ENCODE peak calls at places on chromosomes 4 and X, in ten cellular contexts. One of them, this sample, is unnamed.

GRCh38 chrX:24629701-24630100 is 17.4 kb downstream of the PCYT1B start:
- DNase-seq in psoas muscle: no peak
- DNase-seq in OCI-LY7: no peak
- DNase-seq in suprapubic skin: no peak
- DNase-seq in natural killer cell: no peak
- DNase-seq in stomach: no peak
- DNase-seq in GM20000: no peak
- DNase-seq in fibroblast of lung: no peak
- DNase-seq in mesothelial cell of epicardium: no peak
- DNase-seq in ovary: no peak
- DNase-seq in this sample: no peak

GRCh38 chr4:156838761-156839160 is 132.8 kb downstream of the PDGFC start:
- DNase-seq in psoas muscle: no peak
- DNase-seq in OCI-LY7: no peak
- DNase-seq in suprapubic skin: no peak
- DNase-seq in natural killer cell: no peak
- DNase-seq in stomach: no peak
- DNase-seq in GM20000: no peak
- DNase-seq in fibroblast of lung: peak
- DNase-seq in mesothelial cell of epicardium: no peak
- DNase-seq in ovary: no peak
- DNase-seq in this sample: no peak

GRCh38 chrX:74613350-74614192 is 853 bp downstream of the RLIM start:
- DNase-seq in psoas muscle: no peak
- DNase-seq in OCI-LY7: peak
- DNase-seq in suprapubic skin: no peak
- DNase-seq in natural killer cell: no peak
- DNase-seq in stomach: peak
- DNase-seq in GM20000: no peak
- DNase-seq in fibroblast of lung: peak
- DNase-seq in mesothelial cell of epicardium: no peak
- DNase-seq in ovary: no peak
- DNase-seq in this sample: no peak

GRCh38 chr4:106289737-106290136 is 26.3 kb downstream of the TBCK start:
- DNase-seq in psoas muscle: no peak
- DNase-seq in OCI-LY7: no peak
- DNase-seq in suprapubic skin: no peak
- DNase-seq in natural killer cell: no peak
- DNase-seq in stomach: no peak
- DNase-seq in GM20000: no peak
- DNase-seq in fibroblast of lung: peak
- DNase-seq in mesothelial cell of epicardium: no peak
- DNase-seq in ovary: no peak
- DNase-seq in this sample: no peak

GRCh38 chr4:40334591-40335507 is at the start of gene CHRNA9:
- DNase-seq in psoas muscle: no peak
- DNase-seq in OCI-LY7: no peak
- DNase-seq in suprapubic skin: no peak
- DNase-seq in natural killer cell: no peak
- DNase-seq in stomach: no peak
- DNase-seq in GM20000: no peak
- DNase-seq in fibroblast of lung: no peak
- DNase-seq in mesothelial cell of epicardium: no peak
- DNase-seq in ovary: no peak
- DNase-seq in this sample: no peak

GRCh38 chrX:15043538-15043937 is 170.3 kb downstream of the MOSPD2 start:
- DNase-seq in psoas muscle: no peak
- DNase-seq in OCI-LY7: no peak
- DNase-seq in suprapubic skin: no peak
- DNase-seq in natural killer cell: no peak
- DNase-seq in stomach: no peak
- DNase-seq in GM20000: peak
- DNase-seq in fibroblast of lung: no peak
- DNase-seq in mesothelial cell of epicardium: no peak
- DNase-seq in ovary: no peak
- DNase-seq in this sample: peak

GRCh38 chr4:105472871-105473339 is 957 bp downstream of the PPA2 start:
- DNase-seq in psoas muscle: no peak
- DNase-seq in OCI-LY7: no peak
- DNase-seq in suprapubic skin: no peak
- DNase-seq in natural killer cell: no peak
- DNase-seq in stomach: no peak
- DNase-seq in GM20000: no peak
- DNase-seq in fibroblast of lung: peak
- DNase-seq in mesothelial cell of epicardium: peak
- DNase-seq in ovary: no peak
- DNase-seq in this sample: no peak

GRCh38 chrX:135931644-135932487 is 38.4 kb downstream of the SAGE1 start:
- DNase-seq in psoas muscle: peak
- DNase-seq in OCI-LY7: peak
- DNase-seq in suprapubic skin: no peak
- DNase-seq in natural killer cell: no peak
- DNase-seq in stomach: peak
- DNase-seq in GM20000: peak
- DNase-seq in fibroblast of lung: peak
- DNase-seq in mesothelial cell of epicardium: peak
- DNase-seq in ovary: no peak
- DNase-seq in this sample: peak

GRCh38 chr4:58551676-58552075 is 1441.5 kb upstream of the IGFBP7 start:
- DNase-seq in psoas muscle: no peak
- DNase-seq in OCI-LY7: no peak
- DNase-seq in suprapubic skin: no peak
- DNase-seq in natural killer cell: no peak
- DNase-seq in stomach: no peak
- DNase-seq in GM20000: no peak
- DNase-seq in fibroblast of lung: no peak
- DNase-seq in mesothelial cell of epicardium: no peak
- DNase-seq in ovary: no peak
- DNase-seq in this sample: no peak

GRCh38 chr4:1797861-1798529 is 4.9 kb downstream of the FGFR3 start:
- DNase-seq in psoas muscle: no peak
- DNase-seq in OCI-LY7: no peak
- DNase-seq in suprapubic skin: no peak
- DNase-seq in natural killer cell: no peak
- DNase-seq in stomach: no peak
- DNase-seq in GM20000: no peak
- DNase-seq in fibroblast of lung: no peak
- DNase-seq in mesothelial cell of epicardium: no peak
- DNase-seq in ovary: no peak
- DNase-seq in this sample: no peak

GRCh38 chr4:55931833-55932232 is 16.9 kb upstream of the CEP135 start:
- DNase-seq in psoas muscle: no peak
- DNase-seq in OCI-LY7: no peak
- DNase-seq in suprapubic skin: no peak
- DNase-seq in natural killer cell: no peak
- DNase-seq in stomach: no peak
- DNase-seq in GM20000: no peak
- DNase-seq in fibroblast of lung: no peak
- DNase-seq in mesothelial cell of epicardium: no peak
- DNase-seq in ovary: no peak
- DNase-seq in this sample: no peak

GRCh38 chrX:110396777-110397176 is 38.1 kb downstream of the RTL9 start:
- DNase-seq in psoas muscle: no peak
- DNase-seq in OCI-LY7: no peak
- DNase-seq in suprapubic skin: no peak
- DNase-seq in natural killer cell: no peak
- DNase-seq in stomach: no peak
- DNase-seq in GM20000: no peak
- DNase-seq in fibroblast of lung: no peak
- DNase-seq in mesothelial cell of epicardium: no peak
- DNase-seq in ovary: no peak
- DNase-seq in this sample: no peak

GRCh38 chr4:159107203-159107921 is 4.5 kb downstream of the RAPGEF2 start:
- DNase-seq in psoas muscle: no peak
- DNase-seq in OCI-LY7: no peak
- DNase-seq in suprapubic skin: no peak
- DNase-seq in natural killer cell: no peak
- DNase-seq in stomach: no peak
- DNase-seq in GM20000: peak
- DNase-seq in fibroblast of lung: peak
- DNase-seq in mesothelial cell of epicardium: no peak
- DNase-seq in ovary: no peak
- DNase-seq in this sample: no peak

GRCh38 chrX:38220936-38221386 is 290 bp upstream of the SRPX start:
- DNase-seq in psoas muscle: peak
- DNase-seq in OCI-LY7: no peak
- DNase-seq in suprapubic skin: no peak
- DNase-seq in natural killer cell: no peak
- DNase-seq in stomach: no peak
- DNase-seq in GM20000: no peak
- DNase-seq in fibroblast of lung: peak
- DNase-seq in mesothelial cell of epicardium: no peak
- DNase-seq in ovary: no peak
- DNase-seq in this sample: no peak

DNA sequence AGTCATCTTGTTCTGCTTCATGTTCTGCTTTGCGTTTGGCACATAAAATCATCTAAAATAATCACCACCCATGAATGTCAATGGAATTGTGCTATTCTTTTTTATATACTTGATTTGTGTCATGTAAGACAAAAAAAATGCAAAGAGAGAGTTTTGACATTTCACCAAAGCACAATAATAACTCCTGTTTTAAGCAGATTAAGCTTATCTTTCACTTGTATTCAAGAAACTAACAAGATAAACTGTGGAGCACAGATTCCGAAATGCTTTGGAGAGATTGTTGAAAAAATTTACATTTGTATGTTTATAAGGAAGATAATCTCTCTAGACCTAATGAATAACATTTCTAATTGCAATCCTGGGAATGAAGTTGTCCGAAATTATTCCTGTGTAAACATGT is 225.1 kb upstream of the ANXA10 start:
- DNase-seq in psoas muscle: no peak
- DNase-seq in OCI-LY7: no peak
- DNase-seq in suprapubic skin: no peak
- DNase-seq in natural killer cell: no peak
- DNase-seq in stomach: no peak
- DNase-seq in GM20000: no peak
- DNase-seq in fibroblast of lung: no peak
- DNase-seq in mesothelial cell of epicardium: no peak
- DNase-seq in ovary: no peak
- DNase-seq in this sample: no peak
- TF ChIP-seq CTCF in psoas muscle: no peak
- TF ChIP-seq CTCF in OCI-LY7: no peak
- TF ChIP-seq CTCF in suprapubic skin: no peak
- TF ChIP-seq CTCF in natural killer cell: no peak
- TF ChIP-seq CTCF in stomach: no peak
- TF ChIP-seq CTCF in GM20000: no peak
- TF ChIP-seq CTCF in fibroblast of lung: no peak
- TF ChIP-seq CTCF in mesothelial cell of epicardium: no peak
- TF ChIP-seq CTCF in ovary: no peak
- TF ChIP-seq CTCF in this sample: no peak

DNA sequence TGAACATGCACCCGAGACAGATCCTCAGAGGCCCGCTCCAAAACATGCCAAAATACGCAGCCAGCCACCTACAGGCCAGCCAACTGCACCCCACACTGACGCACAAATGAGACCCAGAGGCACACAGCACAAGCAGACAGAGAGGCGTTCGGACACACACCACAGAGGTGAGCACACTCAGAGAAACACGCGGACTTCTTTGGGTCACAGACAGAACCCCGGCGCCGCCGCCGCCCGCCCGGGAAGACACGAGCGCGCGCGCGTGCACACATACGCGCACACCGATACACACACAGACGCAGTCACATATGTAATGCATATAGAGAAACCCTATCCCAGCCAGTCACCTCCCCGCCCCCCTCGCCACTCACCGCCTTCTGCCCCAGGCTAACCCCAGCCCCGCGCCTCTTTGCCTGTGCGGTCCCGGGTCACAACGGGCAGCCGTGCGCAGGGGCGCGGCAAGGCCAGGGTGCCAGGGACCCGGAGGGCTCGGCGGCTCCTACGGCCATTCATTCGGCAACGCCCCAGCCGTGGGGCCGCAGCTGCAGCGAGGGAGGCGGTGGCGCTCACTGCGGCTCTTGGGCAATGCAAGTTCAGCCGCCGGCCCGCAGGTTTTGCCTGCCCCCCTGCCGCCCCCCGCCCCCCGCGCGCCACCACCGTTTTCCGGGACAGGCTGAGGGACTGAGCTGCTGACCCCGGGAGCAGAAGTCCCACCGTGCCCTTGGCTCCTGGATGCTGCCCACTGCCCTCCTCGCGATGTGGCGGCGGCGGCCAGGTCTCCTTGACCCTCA is 532 bp downstream of the SEPTIN6 start:
- DNase-seq in psoas muscle: peak
- DNase-seq in OCI-LY7: peak
- DNase-seq in suprapubic skin: no peak
- DNase-seq in natural killer cell: peak
- DNase-seq in stomach: peak
- DNase-seq in GM20000: no peak
- DNase-seq in fibroblast of lung: peak
- DNase-seq in mesothelial cell of epicardium: peak
- DNase-seq in ovary: peak
- DNase-seq in this sample: peak
- TF ChIP-seq CTCF in psoas muscle: no peak
- TF ChIP-seq CTCF in OCI-LY7: peak
- TF ChIP-seq CTCF in suprapubic skin: no peak
- TF ChIP-seq CTCF in natural killer cell: no peak
- TF ChIP-seq CTCF in stomach: no peak
- TF ChIP-seq CTCF in GM20000: no peak
- TF ChIP-seq CTCF in fibroblast of lung: peak
- TF ChIP-seq CTCF in mesothelial cell of epicardium: no peak
- TF ChIP-seq CTCF in ovary: no peak
- TF ChIP-seq CTCF in this sample: peak

GRCh38 chr4:139453371-139454110 is 380 bp upstream of the RAB33B start:
- DNase-seq in psoas muscle: peak
- DNase-seq in OCI-LY7: peak
- DNase-seq in suprapubic skin: peak
- DNase-seq in natural killer cell: peak
- DNase-seq in stomach: peak
- DNase-seq in GM20000: peak
- DNase-seq in fibroblast of lung: peak
- DNase-seq in mesothelial cell of epicardium: peak
- DNase-seq in ovary: peak
- DNase-seq in this sample: peak
- TF ChIP-seq CTCF in psoas muscle: peak
- TF ChIP-seq CTCF in OCI-LY7: peak
- TF ChIP-seq CTCF in suprapubic skin: no peak
- TF ChIP-seq CTCF in natural killer cell: no peak
- TF ChIP-seq CTCF in stomach: no peak
- TF ChIP-seq CTCF in GM20000: no peak
- TF ChIP-seq CTCF in fibroblast of lung: no peak
- TF ChIP-seq CTCF in mesothelial cell of epicardium: no peak
- TF ChIP-seq CTCF in ovary: no peak
- TF ChIP-seq CTCF in this sample: peak

GRCh38 chrX:85052207-85052606 is 48.5 kb downstream of the APOOL start:
- DNase-seq in psoas muscle: no peak
- DNase-seq in OCI-LY7: no peak
- DNase-seq in suprapubic skin: no peak
- DNase-seq in natural killer cell: no peak
- DNase-seq in stomach: no peak
- DNase-seq in GM20000: no peak
- DNase-seq in fibroblast of lung: peak
- DNase-seq in mesothelial cell of epicardium: no peak
- DNase-seq in ovary: no peak
- DNase-seq in this sample: no peak

GRCh38 chrX:85051627-85052026 is 48.0 kb downstream of the APOOL start:
- DNase-seq in psoas muscle: no peak
- DNase-seq in OCI-LY7: no peak
- DNase-seq in suprapubic skin: no peak
- DNase-seq in natural killer cell: no peak
- DNase-seq in stomach: no peak
- DNase-seq in GM20000: no peak
- DNase-seq in fibroblast of lung: no peak
- DNase-seq in mesothelial cell of epicardium: no peak
- DNase-seq in ovary: no peak
- DNase-seq in this sample: no peak

GRCh38 chrX:85052636-85053343 is 49.1 kb downstream of the APOOL start:
- DNase-seq in psoas muscle: no peak
- DNase-seq in OCI-LY7: peak
- DNase-seq in suprapubic skin: no peak
- DNase-seq in natural killer cell: no peak
- DNase-seq in stomach: no peak
- DNase-seq in GM20000: no peak
- DNase-seq in fibroblast of lung: peak
- DNase-seq in mesothelial cell of epicardium: no peak
- DNase-seq in ovary: no peak
- DNase-seq in this sample: no peak
- TF ChIP-seq CTCF in psoas muscle: peak
- TF ChIP-seq CTCF in OCI-LY7: peak
- TF ChIP-seq CTCF in suprapubic skin: no peak
- TF ChIP-seq CTCF in natural killer cell: no peak
- TF ChIP-seq CTCF in stomach: no peak
- TF ChIP-seq CTCF in GM20000: no peak
- TF ChIP-seq CTCF in fibroblast of lung: peak
- TF ChIP-seq CTCF in mesothelial cell of epicardium: no peak
- TF ChIP-seq CTCF in ovary: no peak
- TF ChIP-seq CTCF in this sample: no peak

This sample was measured in GM13976.